ENCODE peak calls at places on chromosomes 12 and 14, in seven cellular contexts. F is heart right ventricle, S is cardiac muscle cell, G is brain microvascular endothelial cell, R is PC-3, P is BJ, V is GM23338. L is an unnamed sample. For H3K27me3, the result is how much of the 10 kb centered on the place peaks cover.

GRCh38 chr12:18907793-18908580 is 170.1 kb downstream of the CAPZA3 start:
- DNase-seq in F (no peak), S (no peak), G (no peak), R (no peak), P (no peak), V (no peak), L (no peak)

GRCh38 chr12:19572920-19573558 is 133.7 kb downstream of the AEBP2 start:
- DNase-seq in F (no peak), S (peak), G (peak), R (peak), P (no peak), V (peak), L (peak)

GRCh38 chr12:71710276-71711125 is 24.6 kb downstream of the TMEM19 start:
- DNase-seq in F (no peak), S (peak), G (peak), R (peak), P (peak), V (no peak), L (peak)

GRCh38 chr12:130115646-130116045 is 46.6 kb upstream of the FZD10 start:
- DNase-seq in F (no peak), S (no peak), G (no peak), R (no peak), P (no peak), V (no peak), L (no peak)

GRCh38 chr14:102155150-102155549 is 15.5 kb downstream of the WDR20 start:
- DNase-seq in F (no peak), S (peak), G (peak), R (no peak), P (no peak), V (peak), L (no peak)

GRCh38 chr12:95574799-95575452 is 23.6 kb upstream of the USP44 start:
- DNase-seq in F (no peak), S (peak), G (peak), R (peak), P (no peak), V (peak), L (no peak)

GRCh38 chr14:54667764-54668163 is 100.8 kb downstream of the SAMD4A start:
- DNase-seq in F (no peak), S (no peak), G (no peak), R (no peak), P (no peak), V (no peak), L (no peak)

GRCh38 chr12:77725611-77726010 is 105.1 kb upstream of the NAV3 start:
- DNase-seq in F (no peak), S (peak), G (peak), R (no peak), P (peak), V (peak), L (no peak)

GRCh38 chr14:37569729-37570128 is 25.3 kb downstream of the FOXA1 start:
- DNase-seq in F (no peak), S (no peak), G (no peak), R (no peak), P (no peak), V (no peak), L (no peak)

GRCh38 chr12:20096430-20096829 is 271.9 kb upstream of the PDE3A start:
- DNase-seq in F (no peak), S (no peak), G (peak), R (no peak), P (no peak), V (no peak), L (no peak)

GRCh38 chr12:77294016-77294415 is 228.6 kb upstream of the E2F7 start:
- DNase-seq in F (no peak), S (peak), G (peak), R (peak), P (no peak), V (no peak), L (peak)

GRCh38 chr14:94042433-94043091 is 16.4 kb downstream of the OTUB2 start:
- DNase-seq in F (no peak), S (no peak), G (no peak), R (no peak), P (no peak), V (no peak), L (no peak)

GRCh38 chr12:120684523-120684932 is 2.4 kb upstream of the MLEC start:
- DNase-seq in F (no peak), S (peak), G (peak), R (peak), P (no peak), V (no peak), L (no peak)

GRCh38 chr12:42144424-42145196 is at the start of gene GXYLT1:
- DNase-seq in F (peak), S (peak), G (peak), R (peak), P (peak), V (peak), L (no peak)

GRCh38 chr12:42143401-42144173 is 1.1 kb downstream of the GXYLT1 start:
- DNase-seq in F (no peak), S (peak), G (peak), R (peak), P (no peak), V (no peak), L (no peak)

GRCh38 chr12:42145197-42145549 is 499 bp upstream of the GXYLT1 start:
- DNase-seq in F (no peak), S (no peak), G (no peak), R (peak), P (no peak), V (peak), L (no peak)

GRCh38 chr12:42144174-42144423 is 575 bp downstream of the GXYLT1 start:
- DNase-seq in F (no peak), S (no peak), G (peak), R (no peak), P (no peak), V (no peak), L (no peak)

DNA sequence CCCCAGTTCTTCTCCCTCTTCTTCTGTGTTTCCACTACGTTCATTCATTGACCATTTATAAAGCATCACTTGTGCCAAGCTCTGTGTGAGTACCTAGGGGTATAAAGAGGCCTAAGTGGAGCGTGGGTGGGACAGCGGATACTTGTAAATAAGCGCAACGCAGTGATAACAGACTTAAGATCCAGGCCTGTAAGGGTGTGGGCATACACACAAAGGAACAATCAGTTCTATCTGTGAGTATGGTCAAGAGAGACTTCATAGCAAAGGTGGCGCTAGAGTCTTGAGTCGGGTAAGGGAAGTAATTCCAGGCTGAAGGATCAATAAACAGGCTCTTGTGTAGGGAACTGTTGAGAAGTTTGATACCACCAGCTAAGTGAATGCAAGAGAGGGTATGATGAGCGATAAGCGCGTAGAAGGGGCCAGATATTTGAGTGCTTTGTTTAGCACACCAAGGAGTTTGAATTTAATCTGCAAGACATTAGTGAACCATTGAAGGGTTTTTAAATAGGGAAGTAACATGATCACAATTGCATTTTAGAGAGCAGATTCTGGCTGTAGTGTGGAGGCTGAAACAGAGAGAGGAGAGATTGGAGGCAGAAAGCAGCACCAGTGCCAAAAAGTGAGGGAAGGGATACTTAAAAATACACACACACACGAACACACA is 1.0 kb upstream of the GXYLT1 start:
- DNase-seq in F (no peak), S (no peak), G (no peak), R (peak), P (no peak), V (peak), L (no peak)
- TF ChIP-seq CTCF in F (no peak), S (no peak), G (no peak), R (no peak), P (no peak), V (peak), L (no peak)

GRCh38 chr12:52812073-52812400 is 1.9 kb downstream of the KRT4 start:
- DNase-seq in F (no peak), S (no peak), G (no peak), R (no peak), P (no peak), V (no peak), L (no peak)
- H3K27me3 ChIP-seq in F (under half), S (under half), G (under half), R (under half), P (under half), V (under half), L (under half)

GRCh38 chr12:115468087-115468510 is 784.1 kb upstream of the TBX3 start:
- DNase-seq in F (no peak), S (peak), G (peak), R (peak), P (no peak), V (no peak), L (no peak)
- TF ChIP-seq CTCF in F (peak), S (peak), G (peak), R (no peak), P (peak), V (no peak), L (peak)

DNA sequence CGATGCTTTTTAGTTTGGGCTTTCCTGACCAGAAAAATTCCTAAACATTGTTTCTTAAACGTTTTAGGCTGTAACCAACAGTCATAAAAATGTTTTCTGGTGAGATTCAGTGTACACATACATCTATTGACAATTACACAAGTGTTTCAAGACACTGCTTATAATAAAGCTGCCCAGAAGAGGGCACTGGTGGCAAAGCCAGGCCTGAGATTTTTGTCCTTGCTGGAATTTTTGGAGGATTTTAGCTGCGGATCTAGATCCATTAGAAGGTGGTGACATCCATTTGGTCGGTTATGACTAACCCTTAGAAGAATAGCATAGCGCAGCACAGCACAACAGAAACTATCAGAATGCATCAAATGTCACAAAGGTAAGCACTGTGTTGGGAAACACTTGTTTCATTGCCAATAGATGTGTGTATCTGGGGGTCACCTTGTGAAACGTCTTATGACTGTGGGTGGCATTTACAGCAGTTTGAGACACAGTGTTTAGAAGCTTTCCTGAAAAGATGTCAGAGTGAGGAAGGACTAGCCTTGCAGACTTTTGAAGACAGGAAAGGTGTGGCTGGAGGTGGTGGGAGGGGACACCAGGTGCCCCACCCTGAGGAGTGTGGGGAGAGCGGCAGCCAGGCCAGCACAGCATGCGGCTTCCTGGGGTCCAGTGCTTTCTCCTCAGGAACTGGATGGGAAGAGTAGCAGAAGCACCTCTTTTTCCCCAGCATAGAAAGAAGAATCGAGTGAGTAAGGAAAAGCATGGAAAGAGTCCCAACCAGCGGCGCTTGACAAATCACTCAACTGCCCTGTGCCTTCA is 54.7 kb upstream of the FKBP4 start:
- DNase-seq in F (no peak), S (peak), G (peak), R (peak), P (no peak), V (peak), L (no peak)
- H3K27me3 ChIP-seq in F (under half), S (under half), G (under half), R (half or more), P (under half), V (under half), L (under half)

DNA sequence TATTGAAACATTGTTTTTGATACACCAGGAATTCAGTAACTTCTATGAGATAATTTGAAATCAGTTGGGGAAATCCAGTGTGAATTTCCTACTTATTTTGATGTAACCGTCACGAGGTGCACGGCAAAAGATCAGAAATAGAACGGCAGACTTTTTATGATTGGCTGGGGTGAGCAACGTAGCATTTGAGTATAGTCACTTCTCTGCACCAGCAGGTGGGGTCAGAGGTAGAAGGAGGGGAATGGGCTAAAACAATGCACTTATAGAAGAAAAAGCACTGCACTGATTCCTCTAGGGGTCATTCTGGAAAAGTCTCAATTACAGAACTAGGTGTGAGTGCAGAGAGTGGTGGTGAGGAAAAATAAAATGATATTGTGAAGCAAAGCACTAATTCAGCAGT is 7.9 kb upstream of the SSPN start:
- DNase-seq in F (no peak), S (no peak), G (no peak), R (no peak), P (no peak), V (peak), L (no peak)
- TF ChIP-seq CTCF in F (peak), S (no peak), G (no peak), R (peak), P (no peak), V (peak), L (no peak)

DNA sequence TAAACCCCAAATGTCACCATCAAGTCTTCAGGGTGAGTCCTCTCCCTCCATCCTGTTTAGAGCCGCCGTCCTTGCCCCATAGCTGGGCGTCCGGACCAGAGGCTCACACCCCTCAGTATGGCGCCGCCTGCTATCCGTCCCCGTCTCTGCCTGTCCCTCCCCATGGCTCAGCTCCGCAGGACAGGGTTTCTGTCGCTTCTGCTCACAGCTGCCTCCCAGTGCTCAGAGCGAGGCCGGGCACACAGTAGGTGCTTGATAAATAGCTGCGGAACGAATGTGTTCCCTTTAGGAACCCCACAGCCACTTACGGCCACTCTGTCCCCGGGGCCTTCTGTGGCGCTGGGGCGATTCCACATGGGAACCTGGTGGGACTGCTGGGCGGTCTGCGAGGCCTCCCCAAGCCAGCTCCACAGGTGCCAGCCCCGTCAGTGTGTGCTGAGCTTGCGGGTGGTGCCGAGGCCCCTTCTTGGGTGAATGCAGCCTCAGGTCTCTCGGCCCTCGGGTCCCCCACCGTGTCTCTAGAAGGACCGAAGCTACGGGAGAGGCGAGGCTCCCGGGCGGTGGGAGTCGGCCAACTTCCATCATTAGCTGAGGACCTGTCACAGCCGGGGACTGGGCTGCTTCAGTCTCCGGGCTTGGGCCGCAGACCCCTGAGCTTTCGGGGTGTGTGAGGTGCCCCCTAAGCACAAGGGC is 63.0 kb downstream of the NOC4L start:
- DNase-seq in F (no peak), S (no peak), G (no peak), R (no peak), P (no peak), V (no peak), L (no peak)
- H3K27me3 ChIP-seq in F (half or more), S (under half), G (under half), R (under half), P (under half), V (under half), L (half or more)